ENCODE peak calls at places on chromosome 17, in six cellular contexts. E, U, D, L, X and K are unnamed samples.

GRCh38 chr17:77327566-77328463 is 187.0 kb downstream of the SEC14L1 start:
- DNase-seq in E (no peak), U (no peak), D (peak), L (no peak), X (no peak), K (no peak)

GRCh38 chr17:66547170-66547865 is 244.9 kb downstream of the PRKCA start:
- DNase-seq in E (no peak), U (no peak), D (no peak), L (no peak), X (no peak), K (no peak)

GRCh38 chr17:58783380-58783779 is 27.7 kb downstream of the PPM1E start:
- DNase-seq in E (no peak), U (no peak), D (no peak), L (no peak), X (no peak), K (no peak)

GRCh38 chr17:75181608-75182318 is 996 bp downstream of the SUMO2 start:
- DNase-seq in E (peak), U (peak), D (peak), L (no peak), X (no peak), K (no peak)

GRCh38 chr17:32516450-32516849 is 29.7 kb downstream of the CDK5R1 start:
- DNase-seq in E (no peak), U (no peak), D (no peak), L (no peak), X (no peak), K (no peak)

GRCh38 chr17:4972322-4972721 is 4.7 kb upstream of the SPAG7 start:
- DNase-seq in E (no peak), U (no peak), D (no peak), L (no peak), X (no peak), K (no peak)

GRCh38 chr17:13931752-13932477 is 137.4 kb upstream of the COX10 start:
- DNase-seq in E (no peak), U (peak), D (peak), L (no peak), X (peak), K (peak)

GRCh38 chr17:21425321-21425720 is 49.2 kb downstream of the KCNJ12 start:
- DNase-seq in E (no peak), U (no peak), D (no peak), L (no peak), X (no peak), K (no peak)

GRCh38 chr17:4679652-4680051 is 24.3 kb downstream of the PELP1 start:
- DNase-seq in E (no peak), U (no peak), D (no peak), L (peak), X (no peak), K (no peak)

GRCh38 chr17:71327376-71328059 is 793.3 kb upstream of the SOX9 start:
- DNase-seq in E (no peak), U (no peak), D (no peak), L (peak), X (no peak), K (no peak)

GRCh38 chr17:57723427-57724037 is 21.6 kb downstream of the CCDC182 start:
- DNase-seq in E (no peak), U (no peak), D (no peak), L (no peak), X (no peak), K (no peak)

GRCh38 chr17:49514374-49514738 is 19.3 kb downstream of the NGFR start:
- DNase-seq in E (no peak), U (no peak), D (no peak), L (no peak), X (no peak), K (no peak)
- TF ChIP-seq CTCF in E (no peak), U (peak), D (no peak), L (peak), X (peak), K (no peak)

DNA sequence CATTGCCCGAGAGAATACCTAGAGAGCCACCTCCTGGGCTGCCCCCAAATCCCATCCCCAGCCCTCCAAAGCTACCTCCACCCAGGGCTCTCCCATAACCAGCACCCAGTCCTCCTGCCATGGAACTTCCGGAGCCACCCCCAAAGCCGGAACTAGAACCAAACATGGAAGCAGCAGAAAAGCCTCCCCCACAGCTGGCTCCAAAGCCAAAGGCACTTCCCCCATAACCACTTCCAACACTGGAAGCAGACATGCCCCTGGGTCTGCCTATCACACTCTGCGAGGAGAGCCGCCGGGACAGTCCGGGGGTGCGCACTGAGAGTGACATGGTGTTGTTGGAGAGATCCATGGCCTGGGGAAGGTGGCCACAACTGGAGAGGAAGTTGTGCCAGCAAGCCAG is at the start of gene KRT12:
- DNase-seq in E (no peak), U (no peak), D (no peak), L (no peak), X (no peak), K (no peak)
- H3K4me3 ChIP-seq in E (no peak), U (no peak), D (no peak), L (no peak), X (no peak), K (no peak)

GRCh38 chr17:78724544-78724943 is 57.5 kb downstream of the CYTH1 start:
- DNase-seq in E (no peak), U (peak), D (no peak), L (no peak), X (peak), K (no peak)

GRCh38 chr17:78723001-78723796 is 58.9 kb downstream of the CYTH1 start:
- DNase-seq in E (no peak), U (peak), D (no peak), L (no peak), X (peak), K (no peak)

GRCh38 chr17:78724999-78725398 is 57.1 kb downstream of the CYTH1 start:
- DNase-seq in E (no peak), U (no peak), D (no peak), L (no peak), X (no peak), K (no peak)

GRCh38 chr17:78725448-78726021 is 56.5 kb downstream of the CYTH1 start:
- DNase-seq in E (no peak), U (no peak), D (peak), L (no peak), X (no peak), K (no peak)

DNA sequence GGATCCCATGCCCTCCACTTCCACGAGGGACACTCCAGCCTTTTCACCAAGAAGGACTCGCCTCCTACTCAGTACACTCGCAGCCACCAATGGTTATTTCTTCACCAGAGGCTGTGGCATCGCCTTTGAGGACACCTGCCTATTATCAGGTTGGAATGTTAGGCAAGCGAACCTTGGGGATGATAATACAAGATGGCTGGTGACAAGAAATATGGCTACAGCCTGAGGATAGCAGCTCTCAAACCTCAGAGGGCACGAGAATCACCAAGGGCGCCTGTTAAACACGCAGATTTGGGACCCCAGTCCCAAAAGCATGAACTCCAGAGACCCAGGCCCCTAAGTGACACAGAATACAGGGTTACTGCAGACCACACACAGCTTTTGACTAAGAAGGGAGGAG is 58.1 kb downstream of the CYTH1 start:
- DNase-seq in E (no peak), U (no peak), D (no peak), L (no peak), X (no peak), K (no peak)
- H3K27ac ChIP-seq in E (no peak), U (peak), D (peak), L (no peak), X (peak), K (no peak)

GRCh38 chr17:44203731-44204452 is 4.2 kb upstream of the ATXN7L3 start:
- DNase-seq in E (peak), U (no peak), D (peak), L (no peak), X (no peak), K (no peak)

GRCh38 chr17:44206825-44207155 is 7.1 kb upstream of the ATXN7L3 start:
- DNase-seq in E (no peak), U (no peak), D (no peak), L (no peak), X (no peak), K (no peak)

GRCh38 chr17:44204453-44204882 is 4.8 kb upstream of the ATXN7L3 start:
- DNase-seq in E (no peak), U (no peak), D (no peak), L (no peak), X (no peak), K (no peak)

GRCh38 chr17:44207319-44207718 is 7.6 kb upstream of the ATXN7L3 start:
- DNase-seq in E (no peak), U (no peak), D (no peak), L (no peak), X (no peak), K (no peak)

GRCh38 chr17:44205962-44206824 is 6.5 kb upstream of the ATXN7L3 start:
- DNase-seq in E (no peak), U (no peak), D (no peak), L (no peak), X (no peak), K (no peak)
- TF ChIP-seq CTCF in E (no peak), U (no peak), D (peak), L (peak), X (no peak), K (no peak)

DNA sequence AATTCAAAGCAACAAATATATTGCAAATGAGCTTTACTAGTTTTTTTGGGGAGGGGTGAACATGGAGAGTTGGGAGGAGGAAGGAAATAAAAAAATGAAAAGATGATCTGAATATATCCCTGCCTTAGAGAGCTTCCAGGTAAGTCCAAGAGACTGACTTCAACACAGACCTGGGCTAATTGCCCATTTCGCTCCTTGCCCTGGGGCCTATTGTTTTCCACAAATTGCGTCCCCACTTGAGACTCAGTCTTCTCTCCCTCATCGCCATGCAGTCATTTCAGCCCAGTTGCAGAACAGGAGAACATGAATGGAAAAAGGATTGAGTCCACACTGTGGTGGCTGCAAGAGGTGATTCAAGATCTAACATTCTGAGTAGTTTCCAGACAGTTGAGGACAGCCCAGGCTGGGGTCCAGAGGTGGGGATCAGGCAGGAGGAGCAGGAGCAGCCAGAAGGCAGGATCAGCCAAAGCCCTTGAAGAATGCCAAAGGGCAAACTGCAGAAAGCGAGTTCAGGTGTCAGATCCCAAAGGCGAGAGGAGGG is 21.6 kb upstream of the TOB1 start:
- DNase-seq in E (no peak), U (no peak), D (no peak), L (no peak), X (no peak), K (no peak)
- H3K4me3 ChIP-seq in E (no peak), U (no peak), D (no peak), L (no peak), X (no peak), K (no peak)

DNA sequence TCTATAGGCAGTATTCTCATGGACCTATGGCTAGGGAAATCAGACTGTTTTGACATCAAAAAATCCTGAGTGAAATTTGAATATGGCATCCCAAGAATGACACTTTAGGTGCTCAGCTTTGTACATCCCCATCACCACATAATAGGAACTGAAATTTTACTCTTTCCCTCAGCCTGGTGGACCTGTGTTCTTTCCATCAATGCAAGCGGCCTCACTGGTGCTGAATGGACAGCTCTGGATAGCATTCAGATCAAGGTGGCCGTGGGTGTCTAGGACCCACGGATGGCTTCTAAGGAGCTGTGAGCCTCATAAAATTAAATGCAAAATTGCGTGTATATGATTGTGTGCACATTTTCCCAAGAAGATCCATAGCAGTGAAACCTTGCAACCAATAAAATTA is 152.6 kb downstream of the MAP2K6 start:
- DNase-seq in E (no peak), U (no peak), D (no peak), L (no peak), X (no peak), K (no peak)
- H3K27ac ChIP-seq in E (no peak), U (no peak), D (no peak), L (no peak), X (no peak), K (no peak)

GRCh38 chr17:81502471-81503017 is 10.1 kb downstream of the ACTG1 start:
- DNase-seq in E (no peak), U (no peak), D (no peak), L (no peak), X (no peak), K (peak)

GRCh38 chr17:81503619-81504018 is 9.0 kb downstream of the ACTG1 start:
- DNase-seq in E (no peak), U (no peak), D (no peak), L (no peak), X (no peak), K (no peak)

GRCh38 chr17:81498953-81499600 is 13.5 kb downstream of the ACTG1 start:
- DNase-seq in E (no peak), U (no peak), D (no peak), L (no peak), X (no peak), K (no peak)

GRCh38 chr17:81499601-81499970 is 13.0 kb downstream of the ACTG1 start:
- DNase-seq in E (no peak), U (no peak), D (no peak), L (no peak), X (peak), K (no peak)

DNA sequence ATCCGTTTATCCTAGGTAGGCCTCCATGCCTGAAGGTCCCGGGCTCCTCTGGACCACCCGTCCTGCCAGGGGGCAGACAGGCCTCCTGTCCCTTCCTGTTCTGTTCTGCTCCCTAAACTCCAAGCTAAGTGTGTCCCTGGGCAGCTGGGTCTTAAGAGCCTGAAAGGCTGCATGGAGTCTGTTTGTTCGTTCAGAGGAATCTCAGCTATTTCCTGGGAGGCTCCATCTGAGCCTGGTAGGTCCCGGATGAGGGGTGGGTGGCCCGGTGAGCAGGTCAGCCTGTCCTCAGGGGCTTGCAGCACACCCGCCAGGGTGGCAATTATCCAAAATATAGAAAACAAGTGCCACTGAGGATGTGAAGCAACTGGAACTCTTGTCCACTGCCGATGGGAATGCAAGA is 12.6 kb downstream of the ACTG1 start:
- DNase-seq in E (no peak), U (no peak), D (no peak), L (no peak), X (no peak), K (no peak)
- TF ChIP-seq CTCF in E (no peak), U (no peak), D (no peak), L (no peak), X (no peak), K (no peak)